ENCODE peak calls at places on chromosome 10, in nine cellular contexts. E is BE2C; J is heart right ventricle; C is aorta; G is anterior cingulate cortex; Y is endothelial cell; Q is effector CD4-positive, alpha-beta T cell; N is astrocyte of the cerebellum; Z is NCI-H1436. P is an unnamed sample.

GRCh38 chr10:57867226-57867625 is 400.5 kb downstream of the IPMK start:
- DNase-seq in E (no peak), Q (no peak), N (peak; percentile 24), Y (no peak), J (no peak), C (no peak), Z (no peak), G (no peak), P (no peak)

GRCh38 chr10:33594475-33594874 is 260.0 kb upstream of the NRP1 start:
- DNase-seq in Y (no peak), C (no peak), Z (no peak), J (no peak), E (no peak), G (no peak), Q (no peak), N (no peak), P (no peak)

GRCh38 chr10:110803239-110803593 is 68.5 kb upstream of the PDCD4 start:
- DNase-seq in J (no peak), C (no peak), Q (no peak), Z (no peak), N (no peak), E (no peak), G (no peak), Y (no peak), P (no peak)

GRCh38 chr10:13784067-13784466 is 197.3 kb downstream of the PRPF18 start:
- DNase-seq in Q (peak; percentile 21), J (no peak), N (no peak), C (no peak), Y (peak; percentile 36), G (no peak), Z (no peak), E (no peak), P (no peak)

GRCh38 chr10:97574374-97575100 is 2.0 kb downstream of the ANKRD2 start:
- DNase-seq in C (peak; percentile 70), Q (no peak), J (peak; percentile 81), G (no peak), E (peak; percentile 56), Y (no peak), Z (peak; percentile 67), N (no peak), P (no peak)

GRCh38 chr10:17250736-17251135 is 22.7 kb downstream of the VIM start:
- DNase-seq in Z (no peak), G (no peak), J (no peak), N (no peak), Y (no peak), Q (no peak), C (no peak), E (no peak), P (no peak)

GRCh38 chr10:29643785-29644501 is 9.2 kb upstream of the SVIL start:
- DNase-seq in G (no peak), C (peak; percentile 80), N (no peak), E (no peak), J (no peak), Q (no peak), Y (no peak), Z (no peak), P (no peak)

GRCh38 chr10:90930070-90930837 is 9.4 kb upstream of the ANKRD1 start:
- DNase-seq in J (no peak), G (no peak), Y (no peak), E (no peak), C (no peak), Z (no peak), Q (no peak), N (peak; percentile 88), P (no peak)

GRCh38 chr10:120493411-120494312 is 36.6 kb downstream of the PLPP4 start:
- DNase-seq in Z (no peak), E (peak; percentile 52), C (no peak), Q (no peak), Y (no peak), J (no peak), G (no peak), N (no peak), P (no peak)

GRCh38 chr10:18610517-18610916 is 40.9 kb downstream of the NSUN6 start:
- DNase-seq in J (no peak), G (no peak), C (no peak), N (peak; percentile 42), Y (no peak), Z (no peak), Q (no peak), E (peak; percentile 19), P (no peak)

GRCh38 chr10:95767884-95768556 is 12.1 kb downstream of the ENTPD1 start:
- DNase-seq in Z (no peak), Q (no peak), N (no peak), G (no peak), Y (no peak), J (no peak), C (peak; percentile 66), E (no peak), P (no peak)

GRCh38 chr10:102616071-102616770 is 28.1 kb upstream of the TRIM8 start:
- DNase-seq in J (peak; percentile 75), N (no peak), G (no peak), Q (no peak), C (peak; percentile 80), E (peak; percentile 27), Y (no peak), Z (no peak), P (no peak)

GRCh38 chr10:112715581-112715980 is 234.5 kb upstream of the TCF7L2 start:
- DNase-seq in E (no peak), N (no peak), Y (no peak), C (no peak), Q (no peak), G (no peak), J (no peak), Z (no peak), P (no peak)

GRCh38 chr10:126910196-126910595 is 5.0 kb downstream of the DOCK1 start:
- DNase-seq in G (no peak), C (no peak), J (no peak), Q (no peak), N (no peak), Z (no peak), Y (no peak), E (no peak), P (no peak)

GRCh38 chr10:12719365-12719764 is 282.1 kb downstream of the CCDC3 start:
- DNase-seq in C (peak; percentile 80), Q (no peak), G (no peak), Y (no peak), Z (no peak), N (no peak), J (no peak), E (no peak), P (no peak)

GRCh38 chr10:43396928-43397624 is 11.9 kb downstream of the HNRNPF start:
- DNase-seq in G (peak; percentile 50), Z (peak; percentile 82), E (peak; percentile 89), C (peak; percentile 94), Y (peak; percentile 86), Q (peak; percentile 65), N (no peak), J (peak; percentile 91), P (peak; percentile 92)